ENCODE peak calls at places on chromosome 1, in eight cellular contexts. H is GM23248; I is AML-193; S is stimulated activated CD4-positive, alpha-beta T cell treated with anti-CD3 and anti-CD28 coated beads, Interleukin-12 subunit alpha, Interleukin-12 subunit beta, amount 100 ng/mL, for 24 hours; L is MM.1S; C is T-cell; X is tibial nerve; D is psoas muscle. B is an unnamed sample.

GRCh38 chr1:201586806-201587205 is 47.9 kb downstream of the NAV1 start:
- DNase-seq in H (no peak), I (no peak), S (no peak), L (no peak), C (no peak), X (no peak), D (no peak), B (no peak)

GRCh38 chr1:245583081-245583480 is 428.3 kb downstream of the KIF26B start:
- DNase-seq in H (peak; percentile 65), I (no peak), S (no peak), L (no peak), C (no peak), X (no peak), D (no peak), B (no peak)

GRCh38 chr1:207619833-207620572 is 24.9 kb upstream of the CR1L start:
- DNase-seq in H (peak; percentile 81), I (peak; percentile 62), S (no peak), L (peak; percentile 68), C (no peak), X (no peak), D (no peak), B (peak; percentile 30)

GRCh38 chr1:28343405-28343804 is 14.6 kb downstream of the MED18 start:
- DNase-seq in H (peak; percentile 30), I (no peak), S (no peak), L (no peak), C (no peak), X (no peak), D (no peak), B (no peak)

GRCh38 chr1:221462345-221462744 is 279.5 kb downstream of the DUSP10 start:
- DNase-seq in H (no peak), I (no peak), S (no peak), L (no peak), C (no peak), X (no peak), D (no peak), B (no peak)

GRCh38 chr1:179016694-179017382 is 8.9 kb upstream of the FAM20B start:
- DNase-seq in H (peak; percentile 93), I (peak; percentile 56), S (no peak), L (no peak), C (no peak), X (peak; percentile 88), D (peak; percentile 84), B (peak; percentile 11)

GRCh38 chr1:157302199-157302497 is 164.0 kb upstream of the ETV3 start:
- DNase-seq in H (no peak), I (no peak), S (no peak), L (no peak), C (no peak), X (no peak), D (no peak), B (no peak)

GRCh38 chr1:5716126-5716525 is 276.1 kb downstream of the NPHP4 start:
- DNase-seq in H (no peak), I (no peak), S (no peak), L (no peak), C (no peak), X (no peak), D (no peak), B (no peak)

GRCh38 chr1:16236091-16236494 is 890 bp downstream of the CPLANE2 start:
- DNase-seq in H (peak; percentile 58), I (peak; percentile 66), S (no peak), L (peak; percentile 78), C (peak; percentile 36), X (no peak), D (no peak), B (no peak)

GRCh38 chr1:2323575-2323974 is 67.8 kb downstream of the MORN1 start:
- DNase-seq in H (no peak), I (no peak), S (no peak), L (no peak), C (no peak), X (no peak), D (no peak), B (no peak)

GRCh38 chr1:241485554-241485992 is 34.0 kb downstream of the FH start:
- DNase-seq in H (peak; percentile 32), I (no peak), S (no peak), L (peak; percentile 19), C (no peak), X (no peak), D (no peak), B (no peak)

GRCh38 chr1:25612421-25612820 is 4.2 kb upstream of the MAN1C1 start:
- DNase-seq in H (no peak), I (no peak), S (no peak), L (no peak), C (no peak), X (no peak), D (no peak), B (no peak)

GRCh38 chr1:74197657-74198552 is at the start of the genes FPGT and LRRIQ3:
- DNase-seq in H (peak; percentile 98), I (peak; percentile 90), S (peak; percentile 94), L (peak; percentile 95), C (peak; percentile 90), X (peak; percentile 86), D (peak; percentile 95), B (peak; percentile 93)

GRCh38 chr1:171645553-171646336 is 6.7 kb downstream of the MYOC start:
- DNase-seq in H (peak; percentile 68), I (no peak), S (no peak), L (no peak), C (no peak), X (no peak), D (peak; percentile 71), B (no peak)

GRCh38 chr1:21620461-21620860 is 48.7 kb downstream of the RAP1GAP start:
- DNase-seq in H (peak; percentile 13), I (no peak), S (no peak), L (no peak), C (no peak), X (no peak), D (no peak), B (no peak)

GRCh38 chr1:186289943-186290560 is 85.0 kb downstream of the TPR start:
- DNase-seq in H (no peak), I (no peak), S (no peak), L (no peak), C (no peak), X (no peak), D (no peak), B (no peak)

GRCh38 chr1:153360592-153360991 is 2.9 kb downstream of the S100A9 start:
- DNase-seq in H (no peak), I (no peak), S (no peak), L (no peak), C (no peak), X (no peak), D (no peak), B (no peak)

GRCh38 chr1:152227310-152227928 is 3.4 kb upstream of the HRNR start:
- DNase-seq in H (peak; percentile 63), I (no peak), S (no peak), L (no peak), C (no peak), X (no peak), D (no peak), B (no peak)

GRCh38 chr1:206631085-206631509 is 4.2 kb upstream of the DYRK3 start:
- DNase-seq in H (peak; percentile 78), I (peak; percentile 75), S (no peak), L (peak; percentile 80), C (no peak), X (no peak), D (peak; percentile 36), B (peak; percentile 64)

GRCh38 chr1:166119678-166120077 is 47.1 kb downstream of the FAM78B start:
- DNase-seq in H (no peak), I (no peak), S (no peak), L (no peak), C (no peak), X (no peak), D (no peak), B (no peak)

B was measured in GDM1.